ENCODE peak calls at places on chromosomes 2 and 18, in six cellular contexts. One of them, this sample, is unnamed.

GRCh38 chr2:12834239-12834638 is 117.5 kb downstream of the TRIB2 start:
- DNase-seq in upper lobe of right lung: no peak
- DNase-seq in foreskin fibroblast: no peak
- DNase-seq in fibroblast of villous mesenchyme: no peak
- DNase-seq in tibial artery: no peak
- DNase-seq in spleen: no peak
- DNase-seq in this sample: no peak

GRCh38 chr2:127039387-127040031 is 67.4 kb downstream of the BIN1 start:
- DNase-seq in upper lobe of right lung: no peak
- DNase-seq in foreskin fibroblast: no peak
- DNase-seq in fibroblast of villous mesenchyme: no peak
- DNase-seq in tibial artery: no peak
- DNase-seq in spleen: peak; percentile 73
- DNase-seq in this sample: no peak

GRCh38 chr2:18949871-18950597 is 360.7 kb upstream of the NT5C1B start:
- DNase-seq in upper lobe of right lung: no peak
- DNase-seq in foreskin fibroblast: peak; percentile 87
- DNase-seq in fibroblast of villous mesenchyme: peak; percentile 98
- DNase-seq in tibial artery: no peak
- DNase-seq in spleen: no peak
- DNase-seq in this sample: peak; percentile 67

GRCh38 chr18:26863122-26863879 is 2.2 kb downstream of the AQP4 start:
- DNase-seq in upper lobe of right lung: peak; percentile 94
- DNase-seq in foreskin fibroblast: peak; percentile 1
- DNase-seq in fibroblast of villous mesenchyme: no peak
- DNase-seq in tibial artery: no peak
- DNase-seq in spleen: no peak
- DNase-seq in this sample: no peak

GRCh38 chr18:58649966-58650816 is 21.1 kb upstream of the MALT1 start:
- DNase-seq in upper lobe of right lung: no peak
- DNase-seq in foreskin fibroblast: no peak
- DNase-seq in fibroblast of villous mesenchyme: peak; percentile 87
- DNase-seq in tibial artery: no peak
- DNase-seq in spleen: no peak
- DNase-seq in this sample: no peak

GRCh38 chr2:111188681-111189080 is 68.0 kb downstream of the BCL2L11 start:
- DNase-seq in upper lobe of right lung: no peak
- DNase-seq in foreskin fibroblast: no peak
- DNase-seq in fibroblast of villous mesenchyme: no peak
- DNase-seq in tibial artery: no peak
- DNase-seq in spleen: no peak
- DNase-seq in this sample: no peak

GRCh38 chr2:130824492-130825061 is 12.1 kb upstream of the ARHGEF4 start:
- DNase-seq in upper lobe of right lung: peak; percentile 40
- DNase-seq in foreskin fibroblast: peak; percentile 43
- DNase-seq in fibroblast of villous mesenchyme: peak; percentile 81
- DNase-seq in tibial artery: no peak
- DNase-seq in spleen: no peak
- DNase-seq in this sample: peak; percentile 77

GRCh38 chr2:212173331-212173730 is 365.3 kb downstream of the ERBB4 start:
- DNase-seq in upper lobe of right lung: no peak
- DNase-seq in foreskin fibroblast: no peak
- DNase-seq in fibroblast of villous mesenchyme: no peak
- DNase-seq in tibial artery: no peak
- DNase-seq in spleen: no peak
- DNase-seq in this sample: no peak

GRCh38 chr2:12755384-12755783 is 38.6 kb downstream of the TRIB2 start:
- DNase-seq in upper lobe of right lung: no peak
- DNase-seq in foreskin fibroblast: no peak
- DNase-seq in fibroblast of villous mesenchyme: no peak
- DNase-seq in tibial artery: no peak
- DNase-seq in spleen: no peak
- DNase-seq in this sample: no peak

GRCh38 chr2:207887570-207887969 is 117.9 kb upstream of the FZD5 start:
- DNase-seq in upper lobe of right lung: no peak
- DNase-seq in foreskin fibroblast: no peak
- DNase-seq in fibroblast of villous mesenchyme: no peak
- DNase-seq in tibial artery: no peak
- DNase-seq in spleen: no peak
- DNase-seq in this sample: no peak

GRCh38 chr2:98886066-98886554 is 49.9 kb downstream of the CRACDL start:
- DNase-seq in upper lobe of right lung: no peak
- DNase-seq in foreskin fibroblast: no peak
- DNase-seq in fibroblast of villous mesenchyme: no peak
- DNase-seq in tibial artery: no peak
- DNase-seq in spleen: no peak
- DNase-seq in this sample: no peak

GRCh38 chr18:44733069-44733753 is 52.5 kb downstream of the SETBP1 start:
- DNase-seq in upper lobe of right lung: no peak
- DNase-seq in foreskin fibroblast: peak; percentile 94
- DNase-seq in fibroblast of villous mesenchyme: peak; percentile 70
- DNase-seq in tibial artery: no peak
- DNase-seq in spleen: no peak
- DNase-seq in this sample: peak; percentile 30

DNA sequence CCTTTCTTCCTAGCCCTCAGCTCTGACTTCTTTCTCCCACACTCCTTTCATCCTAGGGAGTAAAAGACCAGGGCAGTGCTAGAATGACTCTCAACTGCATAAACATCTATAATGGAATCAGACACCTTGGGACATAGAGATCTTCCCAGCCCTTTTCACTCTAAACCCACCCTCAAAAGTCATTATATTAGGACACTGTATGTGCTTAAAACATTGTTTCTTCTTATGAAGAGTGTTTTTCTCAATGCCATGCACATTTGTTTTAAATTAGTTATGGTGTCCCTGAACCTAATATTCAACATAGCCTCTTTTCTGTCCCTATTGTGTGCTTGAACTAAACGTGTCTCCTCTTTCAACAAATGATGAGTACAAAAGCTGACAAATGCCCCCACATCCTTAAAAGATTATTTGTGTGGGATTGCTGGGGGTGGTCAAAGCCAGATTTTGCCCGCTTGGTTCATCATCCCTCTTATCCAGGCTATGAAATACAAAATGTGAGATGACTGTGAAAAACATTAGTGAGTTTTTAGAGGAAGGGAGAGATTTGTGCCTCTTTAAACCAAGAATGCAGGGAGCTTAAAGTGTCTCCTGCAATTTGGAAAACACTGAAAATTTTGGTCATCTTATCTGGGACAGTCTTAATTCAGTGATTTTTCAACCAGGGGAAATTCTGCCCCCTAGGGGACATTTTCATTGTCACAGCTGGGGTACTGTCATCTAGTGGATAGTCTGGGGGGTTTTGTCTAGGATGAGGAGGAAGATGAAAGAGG is 29.0 kb downstream of the SERPINB5 start:
- DNase-seq in upper lobe of right lung: no peak
- DNase-seq in foreskin fibroblast: peak; percentile 59
- DNase-seq in fibroblast of villous mesenchyme: peak; percentile 22
- DNase-seq in tibial artery: no peak
- DNase-seq in spleen: no peak
- DNase-seq in this sample: no peak
- TF ChIP-seq CTCF in upper lobe of right lung: peak; percentile 43
- TF ChIP-seq CTCF in foreskin fibroblast: peak; percentile 59
- TF ChIP-seq CTCF in fibroblast of villous mesenchyme: peak; percentile 73
- TF ChIP-seq CTCF in tibial artery: no peak
- TF ChIP-seq CTCF in spleen: peak; percentile 46
- TF ChIP-seq CTCF in this sample: peak; percentile 63

DNA sequence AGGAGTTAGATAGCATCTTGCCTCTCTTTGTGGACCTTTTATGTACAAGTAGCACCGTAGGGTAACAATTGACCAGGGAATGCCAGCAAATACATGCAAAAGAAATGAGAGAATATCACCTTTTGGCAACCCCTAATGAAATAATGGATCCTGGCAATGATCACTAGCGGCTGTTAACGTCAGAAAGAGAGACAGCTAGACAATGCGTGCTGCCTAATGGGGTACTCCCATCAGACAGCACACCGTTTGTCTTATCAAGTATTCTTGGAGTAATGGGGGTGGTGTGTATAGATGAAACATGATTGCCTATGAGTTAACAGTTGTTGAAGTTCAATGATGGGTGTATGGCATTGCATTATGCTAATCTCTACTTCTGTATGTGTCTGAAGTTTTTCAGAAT is 1.6 kb downstream of the ELAC1 start:
- DNase-seq in upper lobe of right lung: no peak
- DNase-seq in foreskin fibroblast: no peak
- DNase-seq in fibroblast of villous mesenchyme: no peak
- DNase-seq in tibial artery: no peak
- DNase-seq in spleen: no peak
- DNase-seq in this sample: no peak
- H3K4me3 ChIP-seq in upper lobe of right lung: no peak overlapping the region
- H3K4me3 ChIP-seq in foreskin fibroblast: no peak overlapping the region
- H3K4me3 ChIP-seq in fibroblast of villous mesenchyme: no peak overlapping the region
- H3K4me3 ChIP-seq in tibial artery: no peak overlapping the region
- H3K4me3 ChIP-seq in spleen: peak overlapping the region; percentile 93
- H3K4me3 ChIP-seq in this sample: peak overlapping the region; percentile 65

GRCh38 chr2:148538375-148538774 is 106.2 kb upstream of the EPC2 start:
- DNase-seq in upper lobe of right lung: no peak
- DNase-seq in foreskin fibroblast: no peak
- DNase-seq in fibroblast of villous mesenchyme: no peak
- DNase-seq in tibial artery: no peak
- DNase-seq in spleen: no peak
- DNase-seq in this sample: no peak
- TF ChIP-seq CTCF in upper lobe of right lung: no peak
- TF ChIP-seq CTCF in foreskin fibroblast: no peak
- TF ChIP-seq CTCF in fibroblast of villous mesenchyme: no peak
- TF ChIP-seq CTCF in tibial artery: no peak
- TF ChIP-seq CTCF in spleen: no peak
- TF ChIP-seq CTCF in this sample: no peak

DNA sequence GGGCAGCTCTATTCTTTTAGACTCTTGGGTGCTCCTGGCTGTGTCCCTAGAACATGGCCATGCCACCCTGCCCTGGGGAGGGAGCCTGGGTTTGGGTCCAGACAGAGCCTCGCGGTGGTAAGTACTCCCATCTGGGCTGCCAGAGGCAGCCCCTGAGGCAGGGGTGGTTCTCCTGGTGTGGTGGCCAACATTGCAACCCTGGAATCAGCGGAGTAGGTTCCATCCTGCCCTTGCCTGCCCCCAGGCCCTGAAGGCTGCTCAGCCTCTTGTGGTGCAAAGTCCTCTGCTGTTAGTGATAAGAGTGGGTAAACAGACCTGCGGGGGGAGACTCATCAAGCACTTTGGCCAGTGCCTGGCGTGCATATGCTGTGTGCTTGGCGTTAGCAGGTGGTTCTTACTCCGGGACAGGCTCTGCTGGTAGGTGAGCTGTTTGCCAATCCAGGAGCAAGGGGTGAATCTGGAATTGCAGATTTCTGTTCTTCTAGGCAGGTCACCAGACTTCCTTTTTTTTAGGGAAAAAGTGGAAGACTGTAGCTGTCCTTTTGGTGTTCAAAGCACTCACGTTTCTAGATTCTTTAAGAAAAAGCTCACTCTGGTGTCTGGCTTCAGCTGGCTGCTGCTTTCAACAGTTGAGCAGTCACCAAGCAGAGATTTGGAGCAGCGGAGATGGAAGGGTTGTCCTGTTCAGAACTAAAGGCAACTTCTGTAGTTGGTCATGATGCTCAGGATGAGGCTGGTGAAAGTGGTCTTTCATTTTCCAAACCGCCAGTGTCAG is 3.2 kb downstream of the CNNM3 start:
- DNase-seq in upper lobe of right lung: peak; percentile 75
- DNase-seq in foreskin fibroblast: no peak
- DNase-seq in fibroblast of villous mesenchyme: no peak
- DNase-seq in tibial artery: no peak
- DNase-seq in spleen: peak; percentile 61
- DNase-seq in this sample: no peak
- H3K4me3 ChIP-seq in upper lobe of right lung: peak overlapping the region; percentile 16
- H3K4me3 ChIP-seq in foreskin fibroblast: no peak overlapping the region
- H3K4me3 ChIP-seq in fibroblast of villous mesenchyme: no peak overlapping the region
- H3K4me3 ChIP-seq in tibial artery: no peak overlapping the region
- H3K4me3 ChIP-seq in spleen: peak overlapping the region; percentile 91
- H3K4me3 ChIP-seq in this sample: peak overlapping the region; percentile 68

GRCh38 chr2:151632993-151633592 is 101.2 kb downstream of the NEB start:
- DNase-seq in upper lobe of right lung: no peak
- DNase-seq in foreskin fibroblast: peak; percentile 28
- DNase-seq in fibroblast of villous mesenchyme: peak; percentile 36
- DNase-seq in tibial artery: no peak
- DNase-seq in spleen: no peak
- DNase-seq in this sample: peak; percentile 4
- TF ChIP-seq CTCF in upper lobe of right lung: peak; percentile 45
- TF ChIP-seq CTCF in foreskin fibroblast: peak; percentile 21
- TF ChIP-seq CTCF in fibroblast of villous mesenchyme: peak; percentile 27
- TF ChIP-seq CTCF in tibial artery: no peak
- TF ChIP-seq CTCF in spleen: peak; percentile 27
- TF ChIP-seq CTCF in this sample: no peak

DNA sequence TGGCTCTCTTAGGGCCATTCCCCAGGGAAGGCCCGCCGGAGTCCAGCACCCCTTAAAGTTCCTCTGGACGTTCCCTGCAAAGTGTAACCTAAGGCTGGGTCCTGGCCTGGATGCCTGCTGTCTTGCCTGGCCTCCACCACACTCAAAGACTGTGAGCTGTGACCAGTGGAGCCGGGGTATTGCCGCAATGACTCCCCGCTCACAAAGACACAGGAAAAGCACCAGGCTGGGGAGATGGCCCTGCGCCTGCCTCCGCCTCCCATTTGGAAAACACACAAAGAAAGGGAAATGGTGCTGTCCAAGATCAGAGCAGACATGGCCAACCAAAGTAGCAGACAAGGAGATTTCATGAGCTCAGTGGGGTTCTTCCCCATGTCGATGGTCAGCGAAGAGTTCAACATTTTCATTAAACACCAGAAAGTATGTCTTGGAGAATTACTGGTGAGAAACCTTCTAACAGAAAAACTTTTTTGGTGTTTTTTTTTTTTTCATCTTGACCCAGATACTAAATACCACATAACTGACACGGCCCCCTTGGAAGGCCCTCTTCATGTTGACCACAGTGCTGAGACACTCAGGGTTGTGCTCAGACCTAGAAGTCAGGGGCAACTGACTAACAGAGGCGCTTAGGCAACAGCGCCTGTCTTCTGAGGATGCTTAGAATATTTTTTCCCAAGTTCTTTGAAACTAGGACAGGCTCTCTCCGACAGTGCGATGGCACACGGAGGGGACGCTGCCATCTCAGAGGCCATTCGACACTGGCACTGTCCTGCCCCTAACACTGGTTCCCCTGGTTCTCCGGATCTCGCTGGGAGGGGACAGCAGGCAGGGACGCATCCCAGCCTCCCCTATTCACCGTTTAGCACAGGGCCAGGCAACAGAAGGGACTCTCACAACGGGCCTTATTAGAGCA is 226.4 kb upstream of the ID2 start:
- DNase-seq in upper lobe of right lung: no peak
- DNase-seq in foreskin fibroblast: no peak
- DNase-seq in fibroblast of villous mesenchyme: no peak
- DNase-seq in tibial artery: no peak
- DNase-seq in spleen: no peak
- DNase-seq in this sample: no peak
- H3K4me3 ChIP-seq in upper lobe of right lung: no peak overlapping the region
- H3K4me3 ChIP-seq in foreskin fibroblast: no peak overlapping the region
- H3K4me3 ChIP-seq in fibroblast of villous mesenchyme: no peak overlapping the region
- H3K4me3 ChIP-seq in tibial artery: no peak overlapping the region
- H3K4me3 ChIP-seq in spleen: peak overlapping the region; percentile 63
- H3K4me3 ChIP-seq in this sample: no peak overlapping the region

GRCh38 chr2:169776483-169776802 is 22.2 kb upstream of the SSB start:
- DNase-seq in upper lobe of right lung: no peak
- DNase-seq in foreskin fibroblast: no peak
- DNase-seq in fibroblast of villous mesenchyme: no peak
- DNase-seq in tibial artery: no peak
- DNase-seq in spleen: no peak
- DNase-seq in this sample: no peak
- TF ChIP-seq CTCF in upper lobe of right lung: no peak
- TF ChIP-seq CTCF in foreskin fibroblast: no peak
- TF ChIP-seq CTCF in fibroblast of villous mesenchyme: no peak
- TF ChIP-seq CTCF in tibial artery: no peak
- TF ChIP-seq CTCF in spleen: no peak
- TF ChIP-seq CTCF in this sample: no peak

This sample was measured in HFF-Myc.